ENCODE peak calls at places on chromosomes 11 and 22, in five cellular contexts. One of them, this sample, is unnamed.

GRCh38 chr11:2745511-2745910 is 45.7 kb upstream of the KCNQ1OT1 start:
- DNase-seq in psoas muscle: peak; percentile 26
- DNase-seq in stomach: no peak
- DNase-seq in neural progenitor cell: no peak
- DNase-seq in fibroblast of lung: no peak
- DNase-seq in this sample: no peak

GRCh38 chr11:87600938-87601337 is 563.2 kb downstream of the TMEM135 start:
- DNase-seq in fibroblast of lung: no peak
- DNase-seq in stomach: no peak
- DNase-seq in psoas muscle: no peak
- DNase-seq in neural progenitor cell: no peak
- DNase-seq in this sample: no peak

GRCh38 chr22:25071720-25072119 is 119.2 kb downstream of the KIAA1671 start:
- DNase-seq in psoas muscle: no peak
- DNase-seq in neural progenitor cell: no peak
- DNase-seq in stomach: no peak
- DNase-seq in fibroblast of lung: no peak
- DNase-seq in this sample: no peak

GRCh38 chr11:94794287-94795168 is 26.4 kb downstream of the AMOTL1 start:
- DNase-seq in fibroblast of lung: peak; percentile 93
- DNase-seq in neural progenitor cell: no peak
- DNase-seq in psoas muscle: peak; percentile 88
- DNase-seq in stomach: peak; percentile 77
- DNase-seq in this sample: no peak

GRCh38 chr22:47842119-47842518 is 1079.7 kb downstream of the TBC1D22A start:
- DNase-seq in stomach: no peak
- DNase-seq in neural progenitor cell: no peak
- DNase-seq in fibroblast of lung: no peak
- DNase-seq in psoas muscle: no peak
- DNase-seq in this sample: no peak

GRCh38 chr11:117290809-117291396 is at the start of gene BACE1-AS:
- DNase-seq in stomach: no peak
- DNase-seq in psoas muscle: no peak
- DNase-seq in neural progenitor cell: no peak
- DNase-seq in fibroblast of lung: no peak
- DNase-seq in this sample: no peak

GRCh38 chr11:69468911-69469885 is 12.3 kb upstream of the LINC01488 start:
- DNase-seq in neural progenitor cell: no peak
- DNase-seq in psoas muscle: no peak
- DNase-seq in stomach: no peak
- DNase-seq in fibroblast of lung: no peak
- DNase-seq in this sample: no peak

GRCh38 chr22:46835693-46836092 is 73.2 kb downstream of the TBC1D22A start:
- DNase-seq in fibroblast of lung: no peak
- DNase-seq in neural progenitor cell: no peak
- DNase-seq in stomach: no peak
- DNase-seq in psoas muscle: no peak
- DNase-seq in this sample: no peak

GRCh38 chr11:66289548-66290331 is 797 bp upstream of the YIF1A start:
- DNase-seq in psoas muscle: no peak
- DNase-seq in stomach: peak; percentile 77
- DNase-seq in fibroblast of lung: no peak
- DNase-seq in neural progenitor cell: peak; percentile 92
- DNase-seq in this sample: peak; percentile 90

GRCh38 chr11:76783294-76783900 is at the start of gene TSKU:
- DNase-seq in psoas muscle: no peak
- DNase-seq in neural progenitor cell: no peak
- DNase-seq in fibroblast of lung: peak; percentile 24
- DNase-seq in stomach: no peak
- DNase-seq in this sample: peak; percentile 85

GRCh38 chr11:130163346-130164220 is 4.0 kb downstream of the ST14 start:
- DNase-seq in fibroblast of lung: no peak
- DNase-seq in neural progenitor cell: no peak
- DNase-seq in stomach: peak; percentile 80
- DNase-seq in psoas muscle: no peak
- DNase-seq in this sample: no peak

GRCh38 chr11:33980896-33981295 is 70.6 kb upstream of the CAPRIN1 start:
- DNase-seq in neural progenitor cell: no peak
- DNase-seq in fibroblast of lung: no peak
- DNase-seq in psoas muscle: no peak
- DNase-seq in stomach: no peak
- DNase-seq in this sample: no peak

GRCh38 chr22:48945621-48946458 is 881.8 kb downstream of the BRD1 start:
- DNase-seq in stomach: peak; percentile 22
- DNase-seq in fibroblast of lung: no peak
- DNase-seq in psoas muscle: no peak
- DNase-seq in neural progenitor cell: no peak
- DNase-seq in this sample: peak; percentile 62

GRCh38 chr11:75475767-75476650 is 43.0 kb upstream of the KLHL35 start:
- DNase-seq in neural progenitor cell: no peak
- DNase-seq in stomach: peak; percentile 30
- DNase-seq in psoas muscle: peak; percentile 85
- DNase-seq in fibroblast of lung: peak; percentile 47
- DNase-seq in this sample: peak; percentile 65

GRCh38 chr11:45336136-45336535 is 50.0 kb upstream of the SYT13 start:
- DNase-seq in psoas muscle: no peak
- DNase-seq in fibroblast of lung: no peak
- DNase-seq in neural progenitor cell: no peak
- DNase-seq in stomach: no peak
- DNase-seq in this sample: peak; percentile 37

GRCh38 chr22:49521787-49522224 is 305.9 kb downstream of the BRD1 start:
- DNase-seq in stomach: no peak
- DNase-seq in neural progenitor cell: no peak
- DNase-seq in fibroblast of lung: no peak
- DNase-seq in psoas muscle: peak; percentile 81
- DNase-seq in this sample: no peak

GRCh38 chr11:69079891-69080290 is 31.2 kb downstream of the TPCN2 start:
- DNase-seq in fibroblast of lung: no peak
- DNase-seq in psoas muscle: no peak
- DNase-seq in stomach: no peak
- DNase-seq in neural progenitor cell: no peak
- DNase-seq in this sample: no peak

GRCh38 chr11:86749376-86749775 is 51.0 kb upstream of the PRSS23 start:
- DNase-seq in psoas muscle: no peak
- DNase-seq in stomach: no peak
- DNase-seq in fibroblast of lung: no peak
- DNase-seq in neural progenitor cell: peak; percentile 28
- DNase-seq in this sample: no peak

GRCh38 chr11:25200925-25201324 is 704.1 kb downstream of the LUZP2 start:
- DNase-seq in stomach: no peak
- DNase-seq in neural progenitor cell: no peak
- DNase-seq in fibroblast of lung: no peak
- DNase-seq in psoas muscle: no peak
- DNase-seq in this sample: no peak

GRCh38 chr11:8959546-8960166 is 4.6 kb downstream of the TMEM9B start:
- DNase-seq in stomach: no peak
- DNase-seq in fibroblast of lung: peak; percentile 89
- DNase-seq in neural progenitor cell: peak; percentile 83
- DNase-seq in psoas muscle: no peak
- DNase-seq in this sample: no peak

GRCh38 chr22:50071432-50072166 is 13.5 kb upstream of the TTLL8 start:
- DNase-seq in fibroblast of lung: no peak
- DNase-seq in stomach: no peak
- DNase-seq in psoas muscle: no peak
- DNase-seq in neural progenitor cell: no peak
- DNase-seq in this sample: no peak

GRCh38 chr22:49979587-49980264 is 19.2 kb downstream of the PIM3 start:
- DNase-seq in fibroblast of lung: peak; percentile 45
- DNase-seq in psoas muscle: peak; percentile 47
- DNase-seq in stomach: peak; percentile 70
- DNase-seq in neural progenitor cell: peak; percentile 73
- DNase-seq in this sample: no peak

GRCh38 chr22:48197189-48197690 is 1434.8 kb downstream of the TBC1D22A start:
- DNase-seq in psoas muscle: no peak
- DNase-seq in stomach: no peak
- DNase-seq in fibroblast of lung: no peak
- DNase-seq in neural progenitor cell: no peak
- DNase-seq in this sample: no peak

GRCh38 chr11:76209956-76210885 is 3.9 kb upstream of the WNT11 start:
- DNase-seq in fibroblast of lung: peak; percentile 72
- DNase-seq in stomach: peak; percentile 50
- DNase-seq in neural progenitor cell: peak; percentile 81
- DNase-seq in psoas muscle: peak; percentile 90
- DNase-seq in this sample: no peak

GRCh38 chr22:31346255-31346732 is at the start of gene PATZ1:
- DNase-seq in neural progenitor cell: no peak
- DNase-seq in psoas muscle: peak; percentile 86
- DNase-seq in stomach: peak; percentile 68
- DNase-seq in fibroblast of lung: peak; percentile 88
- DNase-seq in this sample: peak; percentile 79

GRCh38 chr11:64620286-64620962 is 29.4 kb downstream of the SLC22A12 start:
- DNase-seq in neural progenitor cell: peak; percentile 71
- DNase-seq in fibroblast of lung: peak; percentile 19
- DNase-seq in stomach: no peak
- DNase-seq in psoas muscle: no peak
- DNase-seq in this sample: no peak

GRCh38 chr22:25843660-25844275 is 101.8 kb downstream of the MYO18B start:
- DNase-seq in psoas muscle: no peak
- DNase-seq in stomach: no peak
- DNase-seq in fibroblast of lung: no peak
- DNase-seq in neural progenitor cell: no peak
- DNase-seq in this sample: no peak

GRCh38 chr11:67584205-67584880 is 731 bp downstream of the GSTP1 start:
- DNase-seq in psoas muscle: peak; percentile 86
- DNase-seq in neural progenitor cell: peak; percentile 73
- DNase-seq in fibroblast of lung: peak; percentile 67
- DNase-seq in stomach: peak; percentile 81
- DNase-seq in this sample: no peak

GRCh38 chr11:12556788-12557384 is 117.3 kb upstream of the TEAD1 start:
- DNase-seq in stomach: peak; percentile 80
- DNase-seq in psoas muscle: peak; percentile 71
- DNase-seq in fibroblast of lung: peak; percentile 97
- DNase-seq in neural progenitor cell: peak; percentile 66
- DNase-seq in this sample: no peak

GRCh38 chr11:117187428-117187798 is 8.9 kb downstream of the SIDT2 start:
- DNase-seq in neural progenitor cell: no peak
- DNase-seq in fibroblast of lung: no peak
- DNase-seq in stomach: peak; percentile 25
- DNase-seq in psoas muscle: peak; percentile 36
- DNase-seq in this sample: peak; percentile 59

GRCh38 chr11:131904756-131905155 is 534.3 kb downstream of the NTM start:
- DNase-seq in fibroblast of lung: no peak
- DNase-seq in psoas muscle: no peak
- DNase-seq in stomach: no peak
- DNase-seq in neural progenitor cell: peak; percentile 30
- DNase-seq in this sample: no peak

GRCh38 chr11:131907371-131907770 is 537.0 kb downstream of the NTM start:
- DNase-seq in stomach: no peak
- DNase-seq in fibroblast of lung: no peak
- DNase-seq in neural progenitor cell: no peak
- DNase-seq in psoas muscle: no peak
- DNase-seq in this sample: no peak

GRCh38 chr11:131908316-131908715 is 537.9 kb downstream of the NTM start:
- DNase-seq in fibroblast of lung: no peak
- DNase-seq in neural progenitor cell: no peak
- DNase-seq in psoas muscle: no peak
- DNase-seq in stomach: no peak
- DNase-seq in this sample: no peak

GRCh38 chr11:131909426-131910200 is 539.2 kb downstream of the NTM start:
- DNase-seq in neural progenitor cell: no peak
- DNase-seq in fibroblast of lung: no peak
- DNase-seq in psoas muscle: no peak
- DNase-seq in stomach: no peak
- DNase-seq in this sample: no peak

GRCh38 chr11:131906963-131907362 is 536.5 kb downstream of the NTM start:
- DNase-seq in stomach: no peak
- DNase-seq in psoas muscle: no peak
- DNase-seq in neural progenitor cell: no peak
- DNase-seq in fibroblast of lung: no peak
- DNase-seq in this sample: no peak
- TF ChIP-seq CTCF in stomach: no peak
- TF ChIP-seq CTCF in psoas muscle: no peak
- TF ChIP-seq CTCF in neural progenitor cell: peak; percentile 33
- TF ChIP-seq CTCF in fibroblast of lung: peak; percentile 13
- TF ChIP-seq CTCF in this sample: peak; percentile 27

DNA sequence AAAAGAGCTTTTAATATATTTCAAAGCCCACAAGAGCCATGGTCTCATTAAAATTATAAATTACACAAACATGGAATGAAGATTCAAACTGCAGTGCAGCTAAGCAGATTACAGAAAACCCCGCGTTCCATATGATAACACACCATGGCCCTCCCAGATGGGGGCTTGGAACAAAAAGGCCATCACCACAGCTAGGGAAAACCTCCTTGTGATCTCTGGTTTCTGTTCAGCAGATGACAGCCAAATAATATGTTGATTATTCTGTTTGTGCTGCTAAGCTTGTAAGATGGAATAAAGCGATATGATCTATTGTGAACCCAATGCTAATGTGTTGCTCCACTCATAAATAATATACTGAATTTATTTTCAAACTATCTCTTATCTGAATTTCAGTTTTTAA is 28.5 kb downstream of the IMMP1L start:
- DNase-seq in neural progenitor cell: peak; percentile 44
- DNase-seq in fibroblast of lung: no peak
- DNase-seq in psoas muscle: no peak
- DNase-seq in stomach: no peak
- DNase-seq in this sample: no peak
- TF ChIP-seq CTCF in neural progenitor cell: no peak
- TF ChIP-seq CTCF in fibroblast of lung: no peak
- TF ChIP-seq CTCF in psoas muscle: no peak
- TF ChIP-seq CTCF in stomach: no peak
- TF ChIP-seq CTCF in this sample: no peak

DNA sequence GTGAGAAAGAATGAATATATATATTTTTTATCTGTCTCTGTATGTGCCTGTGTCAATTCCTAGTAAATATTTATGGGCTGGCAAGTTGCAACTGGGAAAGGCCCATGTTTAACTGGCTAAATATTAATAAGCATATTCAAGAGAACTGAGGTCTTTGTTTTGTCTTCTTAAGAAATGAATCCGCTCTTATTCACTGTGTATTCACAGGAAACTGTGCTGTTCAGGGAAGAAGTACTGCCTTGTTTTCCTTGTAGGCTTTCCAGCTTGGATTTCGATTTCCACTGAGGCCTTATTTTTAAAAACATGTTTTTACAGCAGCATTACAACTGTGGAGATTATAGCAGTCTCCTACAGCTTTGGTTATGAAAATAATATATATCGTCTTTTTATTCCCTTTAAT is 64.7 kb downstream of the LDLRAD3 start:
- DNase-seq in psoas muscle: no peak
- DNase-seq in neural progenitor cell: no peak
- DNase-seq in fibroblast of lung: peak; percentile 46
- DNase-seq in stomach: no peak
- DNase-seq in this sample: no peak
- TF ChIP-seq CTCF in psoas muscle: no peak
- TF ChIP-seq CTCF in neural progenitor cell: no peak
- TF ChIP-seq CTCF in fibroblast of lung: no peak
- TF ChIP-seq CTCF in stomach: no peak
- TF ChIP-seq CTCF in this sample: no peak

DNA sequence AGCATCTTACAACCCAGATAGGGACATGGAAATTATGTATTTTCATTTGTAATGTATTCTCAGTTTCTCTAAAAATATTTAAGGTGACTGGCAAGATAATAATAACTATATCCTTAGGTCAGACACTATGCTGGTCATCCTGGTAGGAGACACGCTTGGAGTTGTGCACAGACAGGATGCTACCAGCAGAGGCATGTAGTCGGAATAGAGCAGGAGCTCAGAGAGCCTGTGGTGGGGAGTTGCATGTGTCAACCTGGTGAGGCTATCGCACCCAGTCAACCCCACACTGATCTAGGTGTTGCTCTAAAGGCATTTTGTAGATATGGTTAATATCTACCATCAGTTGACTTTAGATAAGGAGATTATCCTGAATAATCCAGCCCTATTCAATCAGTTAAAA is 318.5 kb downstream of the MIAT start:
- DNase-seq in neural progenitor cell: no peak
- DNase-seq in stomach: no peak
- DNase-seq in fibroblast of lung: no peak
- DNase-seq in psoas muscle: no peak
- DNase-seq in this sample: no peak
- TF ChIP-seq CTCF in neural progenitor cell: peak; percentile 5
- TF ChIP-seq CTCF in stomach: no peak
- TF ChIP-seq CTCF in fibroblast of lung: no peak
- TF ChIP-seq CTCF in psoas muscle: no peak
- TF ChIP-seq CTCF in this sample: peak; percentile 23

This sample was measured in type B pancreatic cell.